ENCODE peak calls at places on chromosomes 7 and 10, in seven cellular contexts. One of them, this sample, is unnamed.
A peak's percentile ranks its signal among the peaks of the same experiment; 100 is the strongest.

GRCh38 chr10:129498680-129499079 is 31.6 kb downstream of the MGMT start:
- DNase-seq in RPMI8226: no peak
- DNase-seq in pons: no peak
- DNase-seq in Ammon's horn: no peak
- DNase-seq in heart left ventricle: no peak
- DNase-seq in endothelial cell: no peak
- DNase-seq in GM12891: no peak
- DNase-seq in this sample: no peak

GRCh38 chr7:50299163-50299562 is 5.4 kb upstream of the IKZF1 start:
- DNase-seq in heart left ventricle: no peak
- DNase-seq in RPMI8226: no peak
- DNase-seq in Ammon's horn: no peak
- DNase-seq in GM12891: no peak
- DNase-seq in pons: no peak
- DNase-seq in endothelial cell: no peak
- DNase-seq in this sample: no peak

GRCh38 chr10:66362522-66362921 is 563.3 kb upstream of the LRRTM3 start:
- DNase-seq in GM12891: no peak
- DNase-seq in pons: no peak
- DNase-seq in RPMI8226: no peak
- DNase-seq in endothelial cell: no peak
- DNase-seq in heart left ventricle: no peak
- DNase-seq in Ammon's horn: no peak
- DNase-seq in this sample: no peak

GRCh38 chr7:131068604-131069021 is 259.1 kb upstream of the MKLN1 start:
- DNase-seq in heart left ventricle: no peak
- DNase-seq in RPMI8226: no peak
- DNase-seq in GM12891: no peak
- DNase-seq in Ammon's horn: no peak
- DNase-seq in endothelial cell: no peak
- DNase-seq in pons: peak; percentile 56
- DNase-seq in this sample: no peak

GRCh38 chr10:46523881-46524470 is 32.5 kb downstream of the GPRIN2 start:
- DNase-seq in pons: no peak
- DNase-seq in GM12891: no peak
- DNase-seq in Ammon's horn: no peak
- DNase-seq in heart left ventricle: peak; percentile 25
- DNase-seq in RPMI8226: no peak
- DNase-seq in endothelial cell: no peak
- DNase-seq in this sample: peak; percentile 54

GRCh38 chr7:26178272-26178960 is 22.1 kb downstream of the HNRNPA2B1 start:
- DNase-seq in pons: no peak
- DNase-seq in Ammon's horn: no peak
- DNase-seq in endothelial cell: no peak
- DNase-seq in heart left ventricle: no peak
- DNase-seq in RPMI8226: peak; percentile 7
- DNase-seq in GM12891: no peak
- DNase-seq in this sample: no peak

GRCh38 chr10:63414481-63415260 is 51.1 kb downstream of the JMJD1C start:
- DNase-seq in pons: no peak
- DNase-seq in endothelial cell: no peak
- DNase-seq in heart left ventricle: no peak
- DNase-seq in RPMI8226: no peak
- DNase-seq in Ammon's horn: no peak
- DNase-seq in GM12891: no peak
- DNase-seq in this sample: no peak

GRCh38 chr7:99120503-99120902 is 23.4 kb downstream of the SMURF1 start:
- DNase-seq in endothelial cell: no peak
- DNase-seq in GM12891: no peak
- DNase-seq in pons: peak; percentile 67
- DNase-seq in RPMI8226: no peak
- DNase-seq in heart left ventricle: no peak
- DNase-seq in Ammon's horn: no peak
- DNase-seq in this sample: no peak

GRCh38 chr7:80581472-80581871 is 57.0 kb upstream of the CD36 start:
- DNase-seq in GM12891: no peak
- DNase-seq in pons: no peak
- DNase-seq in endothelial cell: no peak
- DNase-seq in heart left ventricle: peak; percentile 73
- DNase-seq in RPMI8226: no peak
- DNase-seq in Ammon's horn: no peak
- DNase-seq in this sample: no peak

GRCh38 chr7:127913686-127914085 is 117.6 kb downstream of the LRRC4 start:
- DNase-seq in endothelial cell: no peak
- DNase-seq in Ammon's horn: no peak
- DNase-seq in heart left ventricle: no peak
- DNase-seq in pons: no peak
- DNase-seq in GM12891: no peak
- DNase-seq in RPMI8226: no peak
- DNase-seq in this sample: no peak

GRCh38 chr7:105014725-105015630 is 973 bp downstream of the KMT2E start:
- DNase-seq in GM12891: no peak
- DNase-seq in endothelial cell: peak; percentile 11
- DNase-seq in RPMI8226: peak; percentile 73
- DNase-seq in pons: peak; percentile 84
- DNase-seq in heart left ventricle: peak; percentile 40
- DNase-seq in Ammon's horn: peak; percentile 69
- DNase-seq in this sample: peak; percentile 75

GRCh38 chr7:43104874-43105520 is 7.5 kb upstream of the HECW1 start:
- DNase-seq in Ammon's horn: no peak
- DNase-seq in GM12891: no peak
- DNase-seq in pons: no peak
- DNase-seq in heart left ventricle: no peak
- DNase-seq in endothelial cell: no peak
- DNase-seq in RPMI8226: no peak
- DNase-seq in this sample: no peak

GRCh38 chr7:74498996-74499834 is 45.5 kb downstream of the GTF2IRD1 start:
- DNase-seq in endothelial cell: no peak
- DNase-seq in pons: no peak
- DNase-seq in Ammon's horn: no peak
- DNase-seq in GM12891: no peak
- DNase-seq in heart left ventricle: peak; percentile 75
- DNase-seq in RPMI8226: no peak
- DNase-seq in this sample: no peak

GRCh38 chr7:116653204-116653603 is 18.8 kb upstream of the MET start:
- DNase-seq in endothelial cell: no peak
- DNase-seq in RPMI8226: no peak
- DNase-seq in heart left ventricle: no peak
- DNase-seq in pons: no peak
- DNase-seq in Ammon's horn: no peak
- DNase-seq in GM12891: no peak
- DNase-seq in this sample: no peak

GRCh38 chr7:84829719-84830118 is 357.1 kb downstream of the SEMA3D start:
- DNase-seq in pons: no peak
- DNase-seq in endothelial cell: no peak
- DNase-seq in Ammon's horn: no peak
- DNase-seq in heart left ventricle: no peak
- DNase-seq in GM12891: no peak
- DNase-seq in RPMI8226: no peak
- DNase-seq in this sample: no peak

GRCh38 chr10:109343293-109343692 is 580.0 kb downstream of the XPNPEP1 start:
- DNase-seq in heart left ventricle: no peak
- DNase-seq in pons: no peak
- DNase-seq in GM12891: no peak
- DNase-seq in RPMI8226: no peak
- DNase-seq in endothelial cell: no peak
- DNase-seq in Ammon's horn: no peak
- DNase-seq in this sample: no peak

GRCh38 chr7:271266-272107 is 18.5 kb upstream of the FOXL3 start:
- DNase-seq in GM12891: no peak
- DNase-seq in heart left ventricle: no peak
- DNase-seq in pons: no peak
- DNase-seq in RPMI8226: no peak
- DNase-seq in Ammon's horn: peak; percentile 21
- DNase-seq in endothelial cell: no peak
- DNase-seq in this sample: no peak